ENCODE peak calls at places on chromosomes 11 and 22, in four cellular contexts. P is neuronal stem cell, M is H9, N is H1. V is an unnamed sample.

GRCh38 chr11:74720596-74721478 is 10.4 kb downstream of the CHRDL2 start:
- DNase-seq in P (no peak), M (no peak), N (no peak), V (peak; percentile 28)

GRCh38 chr11:36304349-36304748 is 8.3 kb downstream of the PRR5L start:
- DNase-seq in P (no peak), M (no peak), N (no peak), V (peak; percentile 19)

GRCh38 chr11:65069217-65069616 is 10.9 kb upstream of the NAALADL1 start:
- DNase-seq in P (no peak), M (no peak), N (no peak), V (peak; percentile 47)

GRCh38 chr11:60756307-60757032 is at the start of gene MS4A15:
- DNase-seq in P (no peak), M (peak; percentile 56), N (no peak), V (no peak)

GRCh38 chr11:2703487-2704141 is 3.8 kb upstream of the KCNQ1OT1 start:
- DNase-seq in P (no peak), M (no peak), N (no peak), V (no peak)

GRCh38 chr11:68193018-68193417 is 20.1 kb downstream of the KMT5B start:
- DNase-seq in P (no peak), M (no peak), N (no peak), V (no peak)

GRCh38 chr11:122784325-122785155 is 53.8 kb upstream of the CRTAM start:
- DNase-seq in P (no peak), M (no peak), N (no peak), V (peak; percentile 88)

GRCh38 chr22:24418786-24419479 is 8.5 kb upstream of the ADORA2A start:
- DNase-seq in P (no peak), M (no peak), N (no peak), V (no peak)

GRCh38 chr11:71284525-71285092 is 32.2 kb upstream of the SHANK2 start:
- DNase-seq in P (no peak), M (no peak), N (no peak), V (no peak)

GRCh38 chr11:98455500-98456186 is 565.1 kb upstream of the CNTN5 start:
- DNase-seq in P (no peak), M (peak; percentile 69), N (peak; percentile 29), V (no peak)

GRCh38 chr11:87926250-87926970 is 248.8 kb downstream of the RAB38 start:
- DNase-seq in P (no peak), M (peak; percentile 43), N (peak; percentile 7), V (peak; percentile 70)

GRCh38 chr22:19036523-19037273 is 85.5 kb downstream of the DGCR2 start:
- DNase-seq in P (no peak), M (peak; percentile 64), N (no peak), V (peak; percentile 2)

GRCh38 chr11:43515090-43515489 is 156.4 kb downstream of the TTC17 start:
- DNase-seq in P (no peak), M (peak; percentile 72), N (no peak), V (no peak)

GRCh38 chr11:20043992-20044391 is 116.3 kb downstream of the DBX1 start:
- DNase-seq in P (no peak), M (no peak), N (no peak), V (no peak)

GRCh38 chr11:75786101-75786736 is 17.6 kb downstream of the DGAT2 start:
- DNase-seq in P (no peak), M (no peak), N (no peak), V (no peak)

GRCh38 chr11:65891180-65892136 is 985 bp downstream of the CCDC85B start:
- DNase-seq in P (no peak), M (peak; percentile 78), N (no peak), V (no peak)

GRCh38 chr11:75450826-75451783 is 18.1 kb upstream of the KLHL35 start:
- DNase-seq in P (no peak), M (peak; percentile 79), N (no peak), V (no peak)

GRCh38 chr11:48096588-48097525 is 116.5 kb downstream of the PTPRJ start:
- DNase-seq in P (no peak), M (no peak), N (no peak), V (no peak)

GRCh38 chr11:6505577-6506240 is 8.6 kb downstream of the DNHD1 start:
- DNase-seq in P (no peak), M (no peak), N (no peak), V (peak; percentile 72)

GRCh38 chr11:68312117-68312779 is at the start of gene LRP5:
- DNase-seq in P (no peak), M (no peak), N (no peak), V (peak; percentile 31)

GRCh38 chr11:120977470-120977869 is 46.4 kb upstream of the TBCEL start:
- DNase-seq in P (no peak), M (no peak), N (no peak), V (no peak)

GRCh38 chr11:96200243-96200642 is 142.8 kb downstream of the MAML2 start:
- DNase-seq in P (no peak), M (no peak), N (no peak), V (peak; percentile 90)

GRCh38 chr22:49833340-49834007 is 5.8 kb upstream of the BRD1 start:
- DNase-seq in P (no peak), M (no peak), N (no peak), V (no peak)

GRCh38 chr11:116173506-116173905 is 599.3 kb downstream of the BUD13 start:
- DNase-seq in P (no peak), M (no peak), N (no peak), V (no peak)

GRCh38 chr11:64226507-64227051 is 505 bp downstream of the NUDT22 start:
- DNase-seq in P (no peak), M (peak; percentile 69), N (no peak), V (no peak)

GRCh38 chr11:46369458-46370152 is 11.9 kb upstream of the MDK start:
- DNase-seq in P (no peak), M (peak; percentile 91), N (no peak), V (peak; percentile 84)

GRCh38 chr22:46418827-46419226 is 83.3 kb downstream of the TRMU start:
- DNase-seq in P (no peak), M (no peak), N (no peak), V (no peak)

GRCh38 chr11:35040221-35040942 is 98.6 kb upstream of the CD44 start:
- DNase-seq in P (no peak), M (no peak), N (no peak), V (peak; percentile 86)

GRCh38 chr11:49208006-49208721 is at the start of gene FOLH1:
- DNase-seq in P (peak; percentile 5), M (peak; percentile 42), N (no peak), V (no peak)

GRCh38 chr11:12639388-12639787 is 34.8 kb upstream of the TEAD1 start:
- DNase-seq in P (no peak), M (no peak), N (no peak), V (no peak)

GRCh38 chr11:12643029-12643428 is 31.2 kb upstream of the TEAD1 start:
- DNase-seq in P (no peak), M (no peak), N (no peak), V (no peak)

GRCh38 chr11:12642040-12642439 is 32.2 kb upstream of the TEAD1 start:
- DNase-seq in P (no peak), M (no peak), N (no peak), V (peak; percentile 52)

GRCh38 chr11:12640355-12640754 is 33.9 kb upstream of the TEAD1 start:
- DNase-seq in P (no peak), M (no peak), N (no peak), V (no peak)

DNA sequence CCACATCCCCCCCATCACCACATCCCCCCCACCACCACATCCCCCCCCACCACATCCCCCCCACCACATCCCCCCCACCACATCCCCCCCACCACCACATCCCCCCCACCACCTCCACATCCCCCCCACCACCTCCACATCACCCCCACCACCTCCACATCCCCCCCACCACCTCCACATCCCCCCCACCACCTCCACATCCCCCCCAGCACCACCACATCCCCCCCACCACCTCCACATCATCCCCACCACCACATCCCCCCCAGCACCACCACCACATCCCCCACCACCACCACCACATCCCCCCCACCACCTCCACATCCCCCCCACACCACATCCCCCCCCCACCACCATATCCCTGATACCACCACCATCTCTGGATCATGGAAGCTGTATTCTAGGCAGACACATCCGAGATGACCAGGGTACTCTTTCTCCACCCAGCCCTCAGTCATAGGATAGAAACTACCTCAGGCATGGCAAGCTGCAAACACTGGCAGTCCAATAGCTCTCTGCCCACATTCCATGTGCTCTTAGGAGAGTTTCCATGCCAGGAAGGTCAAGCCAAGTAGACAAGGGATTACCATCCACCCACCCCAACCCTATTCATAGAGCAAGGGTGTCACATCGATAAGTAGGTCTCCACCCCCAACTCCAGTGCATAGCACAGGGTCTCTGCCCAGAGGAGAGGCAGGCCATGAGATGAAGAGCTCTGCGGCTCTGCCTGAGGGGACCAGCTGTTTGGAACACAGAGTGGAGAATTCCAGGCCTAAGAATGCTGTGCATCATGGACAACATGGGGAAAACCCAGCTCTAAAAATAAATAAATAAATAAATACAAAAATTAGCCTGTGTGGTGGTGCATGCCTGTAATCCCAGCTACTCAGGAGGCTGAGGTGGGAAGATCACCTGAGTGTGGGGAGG is 33.0 kb upstream of the TEAD1 start:
- DNase-seq in P (no peak), M (no peak), N (no peak), V (peak; percentile 18)
- H2AK5ac ChIP-seq in P (no peak overlapping the region), M (no peak overlapping the region), N (no peak overlapping the region), V (no peak overlapping the region)

DNA sequence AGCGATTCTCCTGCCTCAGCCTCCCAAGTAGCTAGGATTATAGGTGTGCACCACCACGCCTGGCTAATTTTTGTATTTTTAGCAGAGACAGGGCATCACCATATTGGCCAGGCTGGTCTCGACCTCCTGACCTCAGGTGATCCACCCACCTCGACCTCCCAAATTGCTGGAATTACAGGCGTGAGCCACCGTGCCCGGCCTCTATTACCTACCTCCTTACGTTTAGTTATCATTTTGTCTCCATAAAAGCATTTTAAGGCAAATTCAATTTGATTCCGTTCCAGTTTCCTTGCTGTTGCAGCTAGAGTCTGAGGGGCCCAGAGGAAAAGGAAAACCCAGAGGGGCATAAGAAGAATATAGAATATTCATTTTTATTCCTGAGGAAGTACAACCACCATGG is 628 bp upstream of the DDX10 start:
- DNase-seq in P (no peak), M (no peak), N (no peak), V (no peak)
- H2BK12ac ChIP-seq in P (no peak overlapping the region), M (no peak overlapping the region), N (no peak overlapping the region), V (no peak overlapping the region)

DNA sequence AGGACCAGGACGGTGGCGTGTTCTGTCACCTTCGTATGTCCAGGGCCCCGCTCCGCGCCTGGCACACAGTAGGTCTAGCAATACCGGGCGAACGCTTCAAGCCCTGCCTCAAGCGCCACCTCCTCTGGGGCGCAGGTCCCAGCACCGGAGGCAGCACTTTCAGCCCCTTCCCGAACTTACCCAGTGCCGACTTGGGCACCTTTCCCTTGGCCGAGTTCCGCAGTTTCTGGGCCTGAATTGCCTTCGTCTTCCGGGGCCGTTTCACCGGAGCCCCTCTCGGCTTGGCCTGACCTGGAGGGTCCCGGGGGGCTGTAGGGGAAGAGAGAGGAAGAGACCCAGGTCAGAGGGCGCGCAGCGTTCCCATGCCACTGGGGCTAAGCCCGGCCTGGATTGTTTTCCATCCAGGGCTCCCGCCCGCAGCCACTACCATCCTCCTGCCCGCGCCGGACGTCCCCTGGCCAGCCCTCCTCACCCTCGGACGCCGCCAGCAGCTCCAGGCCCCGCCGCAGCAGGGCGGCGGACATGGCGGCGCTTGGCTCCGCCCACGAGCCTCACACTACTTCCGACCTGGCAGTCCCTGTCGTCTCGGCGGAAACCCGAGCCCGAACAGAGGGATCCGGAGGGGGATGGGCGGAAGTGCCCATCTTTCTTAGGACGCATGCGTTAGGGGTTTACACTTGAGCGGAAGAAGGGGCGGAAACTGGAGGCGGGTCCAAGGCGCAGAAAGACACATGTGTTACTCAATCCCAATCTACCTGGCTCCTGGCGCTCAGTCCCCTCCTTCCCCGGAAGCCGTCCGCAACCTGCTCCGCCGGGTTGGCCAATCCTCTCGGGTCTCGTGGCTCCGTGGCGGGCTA is at the start of gene RPS19BP1:
- DNase-seq in P (peak; percentile 99), M (peak; percentile 100), N (peak; percentile 100), V (peak; percentile 98)
- H2AK5ac ChIP-seq in P (no peak within 1 kb of the TSS), M (no peak within 1 kb of the TSS), N (no peak within 1 kb of the TSS), V (peak within 1 kb of the TSS; percentile 78)

GRCh38 chr11:23732026-23732425 is 764.8 kb upstream of the LUZP2 start:
- DNase-seq in P (no peak), M (no peak), N (no peak), V (peak; percentile 55)
- H2BK12ac ChIP-seq in P (no peak overlapping the region), M (no peak overlapping the region), N (no peak overlapping the region), V (peak overlapping the region; percentile 45)

GRCh38 chr11:126586303-126586627 is 230.8 kb downstream of the ST3GAL4 start:
- DNase-seq in P (no peak), M (no peak), N (no peak), V (no peak)
- H2AK5ac ChIP-seq in P (no peak overlapping the region), M (no peak overlapping the region), N (no peak overlapping the region), V (no peak overlapping the region)

V was measured in mesenchymal stem cell.